ENCODE peak calls at places on chromosome 18, in eight cellular contexts. M is activated naive CD8-positive, alpha-beta T cell treated with anti-CD3 and anti-CD28 coated beads, Interleukin-2, amount 50 U/mL, for 24 hours; Z is mucosa of descending colon; A is CD4-positive, CD25-positive, alpha-beta regulatory T cell; R is omental fat pad; E is dorsolateral prefrontal cortex; C is astrocyte of the hippocampus; H is endothelial cell. D is an unnamed sample.
A peak's percentile ranks its signal among the peaks of the same experiment; 100 is the strongest.

GRCh38 chr18:44719519-44720060 is 38.9 kb downstream of the SETBP1 start:
- DNase-seq in M (no peak), Z (no peak), A (no peak), R (no peak), E (no peak), C (no peak), H (no peak), D (no peak)

GRCh38 chr18:5097116-5097703 is 99.8 kb downstream of the AKAIN1 start:
- DNase-seq in M (no peak), Z (no peak), A (no peak), R (no peak), E (no peak), C (no peak), H (no peak), D (no peak)

GRCh38 chr18:33128581-33128980 is 311.9 kb downstream of the CCDC178 start:
- DNase-seq in M (no peak), Z (no peak), A (no peak), R (no peak), E (no peak), C (peak; percentile 14), H (no peak), D (no peak)

GRCh38 chr18:78816916-78817315 is 162.7 kb upstream of the SALL3 start:
- DNase-seq in M (no peak), Z (no peak), A (no peak), R (no peak), E (no peak), C (no peak), H (no peak), D (no peak)

GRCh38 chr18:49250819-49251388 is 209.5 kb downstream of the DYM start:
- DNase-seq in M (no peak), Z (no peak), A (no peak), R (no peak), E (no peak), C (peak; percentile 54), H (no peak), D (no peak)

GRCh38 chr18:21526463-21526862 is 74.0 kb downstream of the ESCO1 start:
- DNase-seq in M (no peak), Z (no peak), A (no peak), R (no peak), E (no peak), C (no peak), H (no peak), D (no peak)

GRCh38 chr18:12597775-12598174 is 60.1 kb downstream of the SPIRE1 start:
- DNase-seq in M (no peak), Z (no peak), A (no peak), R (no peak), E (no peak), C (peak; percentile 85), H (no peak), D (no peak)

GRCh38 chr18:51017140-51017874 is 12.7 kb upstream of the SMAD4 start:
- DNase-seq in M (no peak), Z (no peak), A (no peak), R (no peak), E (no peak), C (peak; percentile 83), H (no peak), D (no peak)

GRCh38 chr18:76433788-76434187 is 61.3 kb downstream of the ZNF516 start:
- DNase-seq in M (no peak), Z (no peak), A (no peak), R (no peak), E (no peak), C (no peak), H (no peak), D (no peak)

GRCh38 chr18:72868666-72869661 is 1.2 kb upstream of the NETO1 start:
- DNase-seq in M (no peak), Z (no peak), A (no peak), R (no peak), E (no peak), C (peak; percentile 44), H (peak; percentile 36), D (no peak)

GRCh38 chr18:8217041-8217564 is 392.1 kb upstream of the RAB12 start:
- DNase-seq in M (no peak), Z (no peak), A (no peak), R (no peak), E (no peak), C (peak; percentile 16), H (no peak), D (no peak)

GRCh38 chr18:62128157-62128556 is 58.7 kb downstream of the PIGN start:
- DNase-seq in M (no peak), Z (no peak), A (no peak), R (no peak), E (no peak), C (peak; percentile 43), H (no peak), D (no peak)

GRCh38 chr18:50065039-50065438 is 129.9 kb downstream of the MYO5B start:
- DNase-seq in M (no peak), Z (no peak), A (no peak), R (no peak), E (no peak), C (no peak), H (no peak), D (no peak)

GRCh38 chr18:46253498-46253897 is 149.3 kb downstream of the HAUS1 start:
- DNase-seq in M (no peak), Z (no peak), A (no peak), R (no peak), E (no peak), C (peak; percentile 44), H (no peak), D (no peak)

GRCh38 chr18:60493066-60493465 is 120.5 kb upstream of the MC4R start:
- DNase-seq in M (no peak), Z (no peak), A (no peak), R (no peak), E (no peak), C (no peak), H (no peak), D (no peak)